ENCODE peak calls at places on chromosomes 3 and 15, in seven cellular contexts. S is activated CD4-positive, alpha-beta T cell treated with anti-CD3 and anti-CD28 coated beads, Interleukin-2, amount 50 U/mL, for 4 hours; H is activated gamma-delta T cell treated with Interleukin-2 at 50 U/mL for 16 hours; T is activated T-cell treated with anti-CD3 and anti-CD28 coated beads, Interleukin-2, amount 50 U/mL, for 24 hours; Z is H54; E is NCI-H2029; V is GM06990. Q is an unnamed sample.

GRCh38 chr3:9107738-9108137 is 141.7 kb downstream of the SRGAP3 start:
- DNase-seq in S (no peak), H (no peak), T (no peak), Z (no peak), E (no peak), V (no peak), Q (no peak)

GRCh38 chr15:73050561-73051297 is 1.5 kb upstream of the NEO1 start:
- DNase-seq in S (no peak), H (no peak), T (no peak), Z (no peak), E (no peak), V (no peak), Q (no peak)

GRCh38 chr3:134471521-134472193 is 14.1 kb downstream of the ANAPC13 start:
- DNase-seq in S (no peak), H (no peak), T (no peak), Z (peak), E (no peak), V (no peak), Q (no peak)

GRCh38 chr3:177484926-177485325 is 287.6 kb upstream of the TBL1XR1 start:
- DNase-seq in S (no peak), H (no peak), T (no peak), Z (no peak), E (no peak), V (no peak), Q (no peak)

GRCh38 chr15:53559364-53560253 is 199.9 kb downstream of the WDR72 start:
- DNase-seq in S (no peak), H (no peak), T (no peak), Z (no peak), E (no peak), V (no peak), Q (no peak)

GRCh38 chr3:150094150-150094932 is 123.6 kb upstream of the PFN2 start:
- DNase-seq in S (no peak), H (no peak), T (no peak), Z (no peak), E (peak), V (no peak), Q (no peak)

GRCh38 chr15:99438222-99438592 is 127.6 kb upstream of the MEF2A start:
- DNase-seq in S (no peak), H (peak), T (peak), Z (no peak), E (no peak), V (no peak), Q (no peak)

GRCh38 chr3:58531956-58532355 is 5.0 kb downstream of the ACOX2 start:
- DNase-seq in S (no peak), H (no peak), T (no peak), Z (peak), E (no peak), V (no peak), Q (no peak)

GRCh38 chr15:65329991-65330735 is 25.7 kb downstream of the RNU5B-1 start:
- DNase-seq in S (no peak), H (no peak), T (no peak), Z (no peak), E (no peak), V (no peak), Q (no peak)

GRCh38 chr15:50764331-50765201 is 940 bp downstream of the SPPL2A start:
- DNase-seq in S (peak), H (no peak), T (no peak), Z (no peak), E (peak), V (no peak), Q (peak)

GRCh38 chr3:55789516-55789915 is 302.4 kb upstream of the WNT5A start:
- DNase-seq in S (no peak), H (no peak), T (no peak), Z (no peak), E (no peak), V (no peak), Q (no peak)

GRCh38 chr3:60120245-60120644 is 1070.4 kb upstream of the CFAP20DC start:
- DNase-seq in S (no peak), H (no peak), T (no peak), Z (no peak), E (no peak), V (no peak), Q (no peak)

GRCh38 chr15:60744826-60745225 is 265.9 kb upstream of the ICE2 start:
- DNase-seq in S (no peak), H (no peak), T (no peak), Z (no peak), E (no peak), V (no peak), Q (no peak)

GRCh38 chr3:17845026-17845425 is 102.6 kb upstream of the TBC1D5 start:
- DNase-seq in S (no peak), H (no peak), T (no peak), Z (no peak), E (no peak), V (no peak), Q (no peak)

GRCh38 chr3:138220242-138220641 is 33.1 kb downstream of the ARMC8 start:
- DNase-seq in S (no peak), H (no peak), T (no peak), Z (no peak), E (no peak), V (no peak), Q (no peak)

GRCh38 chr3:113534365-113534764 is 2.0 kb downstream of the SIDT1 start:
- DNase-seq in S (no peak), H (no peak), T (peak), Z (no peak), E (no peak), V (no peak), Q (peak)

GRCh38 chr3:160707187-160707789 is 30.3 kb downstream of the ARL14 start:
- DNase-seq in S (peak), H (peak), T (no peak), Z (no peak), E (peak), V (no peak), Q (peak)

GRCh38 chr3:124281453-124282316 is 289.8 kb upstream of the ROPN1 start:
- DNase-seq in S (no peak), H (no peak), T (no peak), Z (peak), E (no peak), V (no peak), Q (peak)

GRCh38 chr3:162512488-162512887 is 1015.9 kb downstream of the OTOL1 start:
- DNase-seq in S (no peak), H (no peak), T (no peak), Z (no peak), E (no peak), V (no peak), Q (no peak)

GRCh38 chr3:181710581-181711255 is 1.0 kb upstream of the SOX2 start:
- DNase-seq in S (no peak), H (no peak), T (no peak), Z (no peak), E (peak), V (peak), Q (no peak)

GRCh38 chr3:32557640-32558352 is 12.9 kb downstream of the DYNC1LI1 start:
- DNase-seq in S (no peak), H (no peak), T (no peak), Z (no peak), E (peak), V (no peak), Q (no peak)

GRCh38 chr3:155934215-155934614 is 63.8 kb downstream of the GMPS start:
- DNase-seq in S (no peak), H (no peak), T (no peak), Z (no peak), E (no peak), V (no peak), Q (no peak)

GRCh38 chr15:58517252-58517681 is 85.5 kb downstream of the LIPC start:
- DNase-seq in S (no peak), H (no peak), T (no peak), Z (no peak), E (no peak), V (no peak), Q (no peak)

GRCh38 chr3:166788936-166789335 is 591.2 kb downstream of the ZBBX start:
- DNase-seq in S (no peak), H (no peak), T (no peak), Z (no peak), E (no peak), V (no peak), Q (no peak)

GRCh38 chr3:123096701-123097100 is 29.9 kb downstream of the PDIA5 start:
- DNase-seq in S (no peak), H (no peak), T (no peak), Z (no peak), E (no peak), V (no peak), Q (no peak)

Q was measured in GM13977.